ENCODE peak calls at places on chromosomes 1 and 21, in five cellular contexts. One of them, this sample, is unnamed.

GRCh38 chr1:61389926-61390845 is 307.8 kb downstream of the NFIA start:
- DNase-seq in trophoblast cell: no peak
- DNase-seq in neuronal stem cell: no peak
- DNase-seq in H1: no peak
- DNase-seq in H9: no peak
- DNase-seq in this sample: no peak

GRCh38 chr1:46467183-46467504 is 22.5 kb upstream of the DMBX1 start:
- DNase-seq in trophoblast cell: no peak
- DNase-seq in H1: no peak
- DNase-seq in neuronal stem cell: no peak
- DNase-seq in H9: no peak
- DNase-seq in this sample: no peak

GRCh38 chr1:61247881-61248752 is 165.8 kb downstream of the NFIA start:
- DNase-seq in trophoblast cell: no peak
- DNase-seq in neuronal stem cell: peak; percentile 32
- DNase-seq in H1: no peak
- DNase-seq in H9: no peak
- DNase-seq in this sample: no peak

GRCh38 chr1:215637041-215637573 is 70.0 kb downstream of the KCTD3 start:
- DNase-seq in neuronal stem cell: no peak
- DNase-seq in H9: no peak
- DNase-seq in H1: no peak
- DNase-seq in trophoblast cell: no peak
- DNase-seq in this sample: peak; percentile 1

GRCh38 chr1:101741910-101742309 is 254.8 kb downstream of the OLFM3 start:
- DNase-seq in trophoblast cell: no peak
- DNase-seq in neuronal stem cell: no peak
- DNase-seq in H1: no peak
- DNase-seq in H9: no peak
- DNase-seq in this sample: no peak

GRCh38 chr1:200336111-200336845 is 73.6 kb downstream of the ZNF281 start:
- DNase-seq in trophoblast cell: peak; percentile 84
- DNase-seq in neuronal stem cell: no peak
- DNase-seq in H9: no peak
- DNase-seq in H1: no peak
- DNase-seq in this sample: peak; percentile 47

GRCh38 chr1:66294692-66295384 is 239.1 kb upstream of the SGIP1 start:
- DNase-seq in H1: no peak
- DNase-seq in trophoblast cell: no peak
- DNase-seq in H9: no peak
- DNase-seq in neuronal stem cell: no peak
- DNase-seq in this sample: peak; percentile 22

GRCh38 chr1:36576118-36576517 is 93.4 kb upstream of the CSF3R start:
- DNase-seq in neuronal stem cell: peak; percentile 72
- DNase-seq in H9: peak; percentile 89
- DNase-seq in trophoblast cell: peak; percentile 47
- DNase-seq in H1: peak; percentile 49
- DNase-seq in this sample: peak; percentile 50

GRCh38 chr1:221440658-221441057 is 301.2 kb downstream of the DUSP10 start:
- DNase-seq in trophoblast cell: no peak
- DNase-seq in H1: no peak
- DNase-seq in neuronal stem cell: no peak
- DNase-seq in H9: no peak
- DNase-seq in this sample: peak; percentile 77

GRCh38 chr1:52195161-52195560 is 53.3 kb downstream of the ZFYVE9 start:
- DNase-seq in H1: no peak
- DNase-seq in neuronal stem cell: no peak
- DNase-seq in H9: no peak
- DNase-seq in trophoblast cell: peak; percentile 72
- DNase-seq in this sample: peak; percentile 14

GRCh38 chr1:62852253-62852652 is 68.3 kb downstream of the ATG4C start:
- DNase-seq in trophoblast cell: no peak
- DNase-seq in neuronal stem cell: no peak
- DNase-seq in H1: no peak
- DNase-seq in H9: no peak
- DNase-seq in this sample: no peak
- H3K4ac ChIP-seq in trophoblast cell: no peak overlapping the region
- H3K4ac ChIP-seq in neuronal stem cell: no peak overlapping the region
- H3K4ac ChIP-seq in H1: no peak overlapping the region
- H3K4ac ChIP-seq in H9: no peak overlapping the region
- H3K4ac ChIP-seq in this sample: no peak overlapping the region

GRCh38 chr1:85569737-85570404 is 10.7 kb upstream of the CCN1 start:
- DNase-seq in H9: no peak
- DNase-seq in trophoblast cell: no peak
- DNase-seq in neuronal stem cell: no peak
- DNase-seq in H1: no peak
- DNase-seq in this sample: no peak
- H2BK12ac ChIP-seq in H9: no peak overlapping the region
- H2BK12ac ChIP-seq in trophoblast cell: peak overlapping the region; percentile 69
- H2BK12ac ChIP-seq in neuronal stem cell: no peak overlapping the region
- H2BK12ac ChIP-seq in H1: no peak overlapping the region
- H2BK12ac ChIP-seq in this sample: no peak overlapping the region

GRCh38 chr1:231385118-231385748 is 36.9 kb downstream of the EGLN1 start:
- DNase-seq in H9: no peak
- DNase-seq in neuronal stem cell: no peak
- DNase-seq in H1: no peak
- DNase-seq in trophoblast cell: no peak
- DNase-seq in this sample: no peak
- H3K23ac ChIP-seq in H9: no peak overlapping the region
- H3K23ac ChIP-seq in neuronal stem cell: no peak overlapping the region
- H3K23ac ChIP-seq in H1: no peak overlapping the region
- H3K23ac ChIP-seq in trophoblast cell: no peak overlapping the region
- H3K23ac ChIP-seq in this sample: no peak overlapping the region

DNA sequence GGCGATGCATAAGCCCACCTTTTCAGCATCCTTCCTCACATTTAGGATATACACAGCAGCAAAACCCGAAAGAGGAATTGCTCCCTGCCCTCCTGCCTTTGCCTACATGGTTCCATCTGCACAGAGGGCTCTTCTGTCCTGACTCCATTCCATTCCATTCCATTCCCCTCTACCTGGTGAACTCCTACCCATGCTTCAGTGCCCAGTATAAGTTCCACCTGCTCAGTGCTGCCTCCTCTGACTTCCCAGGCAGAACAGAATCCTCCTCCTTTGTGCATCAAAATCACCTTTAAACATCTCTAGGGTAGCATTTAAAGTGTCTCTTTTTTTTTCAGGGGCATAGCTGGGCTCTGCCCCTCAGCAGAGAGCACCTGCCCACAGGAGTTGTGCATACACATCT is 112.9 kb downstream of the PCNX2 start:
- DNase-seq in H1: no peak
- DNase-seq in H9: no peak
- DNase-seq in trophoblast cell: no peak
- DNase-seq in neuronal stem cell: no peak
- DNase-seq in this sample: no peak
- H3K4ac ChIP-seq in H1: no peak overlapping the region
- H3K4ac ChIP-seq in H9: no peak overlapping the region
- H3K4ac ChIP-seq in trophoblast cell: no peak overlapping the region
- H3K4ac ChIP-seq in neuronal stem cell: no peak overlapping the region
- H3K4ac ChIP-seq in this sample: no peak overlapping the region

DNA sequence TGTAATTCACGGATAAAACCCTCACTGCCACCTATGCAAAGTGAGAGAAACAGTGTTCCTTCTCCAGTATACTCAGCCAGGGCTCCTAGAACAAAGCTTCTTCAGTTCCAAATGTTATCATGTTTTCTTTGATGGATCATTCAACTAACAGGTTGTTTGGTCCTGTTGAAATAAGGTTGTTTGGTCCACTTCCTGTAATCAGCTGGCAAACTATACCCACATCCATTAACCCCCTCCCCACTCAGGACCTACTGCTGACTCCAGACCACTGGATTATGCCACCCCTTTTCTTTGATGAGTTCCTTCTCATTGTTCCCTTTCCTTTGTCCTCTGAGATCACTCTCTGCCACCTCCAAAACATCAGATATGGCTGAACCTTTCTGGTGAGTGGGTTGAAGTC is 267.7 kb upstream of the USP25 start:
- DNase-seq in H1: no peak
- DNase-seq in H9: no peak
- DNase-seq in trophoblast cell: no peak
- DNase-seq in neuronal stem cell: no peak
- DNase-seq in this sample: no peak
- H2BK12ac ChIP-seq in H1: no peak overlapping the region
- H2BK12ac ChIP-seq in H9: no peak overlapping the region
- H2BK12ac ChIP-seq in trophoblast cell: no peak overlapping the region
- H2BK12ac ChIP-seq in neuronal stem cell: no peak overlapping the region
- H2BK12ac ChIP-seq in this sample: no peak overlapping the region

DNA sequence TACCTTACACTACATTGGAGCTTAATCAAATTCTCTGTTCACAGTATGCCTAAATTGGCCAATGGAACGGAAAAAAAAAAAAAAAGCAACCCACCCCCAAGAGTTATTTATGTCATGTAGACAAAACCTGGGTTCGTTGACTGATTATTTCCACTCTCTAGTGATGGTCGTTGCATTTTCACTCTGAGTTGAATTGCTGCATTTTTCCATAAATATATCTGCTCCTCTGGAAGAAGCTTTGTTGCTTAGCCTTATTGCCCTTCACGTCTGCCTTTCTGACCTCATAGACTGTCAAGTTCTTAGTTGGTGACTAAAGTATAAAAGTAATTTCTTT is 90.2 kb upstream of the RUNX1 start:
- DNase-seq in trophoblast cell: no peak
- DNase-seq in H9: no peak
- DNase-seq in H1: no peak
- DNase-seq in neuronal stem cell: no peak
- DNase-seq in this sample: no peak
- H3K23ac ChIP-seq in trophoblast cell: no peak overlapping the region
- H3K23ac ChIP-seq in H9: no peak overlapping the region
- H3K23ac ChIP-seq in H1: no peak overlapping the region
- H3K23ac ChIP-seq in neuronal stem cell: no peak overlapping the region
- H3K23ac ChIP-seq in this sample: no peak overlapping the region

GRCh38 chr1:53393325-53393792 is 65.5 kb upstream of the LRP8 start:
- DNase-seq in neuronal stem cell: peak; percentile 84
- DNase-seq in H9: peak; percentile 88
- DNase-seq in H1: peak; percentile 39
- DNase-seq in trophoblast cell: peak; percentile 61
- DNase-seq in this sample: peak; percentile 74
- H3K4ac ChIP-seq in neuronal stem cell: no peak overlapping the region
- H3K4ac ChIP-seq in H9: no peak overlapping the region
- H3K4ac ChIP-seq in H1: peak overlapping the region; percentile 98
- H3K4ac ChIP-seq in trophoblast cell: no peak overlapping the region
- H3K4ac ChIP-seq in this sample: no peak overlapping the region

DNA sequence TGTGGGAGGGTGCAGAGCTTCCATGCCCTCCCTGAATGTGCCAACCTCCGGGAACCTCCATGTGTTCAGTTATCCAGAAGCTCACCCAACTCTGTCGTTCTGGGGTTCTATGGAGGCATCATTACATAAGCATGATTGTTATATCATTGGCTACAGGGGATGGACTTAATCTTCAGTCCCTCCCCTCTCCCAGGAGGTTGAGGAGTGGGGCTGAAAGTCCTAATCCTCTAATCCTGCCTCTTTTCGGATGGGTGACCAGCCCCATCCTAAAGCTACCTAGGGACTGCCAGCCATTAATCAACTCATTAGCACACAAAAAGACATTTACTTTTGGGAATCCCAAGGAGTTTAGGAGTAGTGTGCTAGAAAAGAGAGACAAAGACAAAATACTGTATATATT is 32.0 kb upstream of the PSEN2 start:
- DNase-seq in neuronal stem cell: no peak
- DNase-seq in H9: no peak
- DNase-seq in trophoblast cell: no peak
- DNase-seq in H1: no peak
- DNase-seq in this sample: no peak
- H2BK12ac ChIP-seq in neuronal stem cell: no peak overlapping the region
- H2BK12ac ChIP-seq in H9: no peak overlapping the region
- H2BK12ac ChIP-seq in trophoblast cell: no peak overlapping the region
- H2BK12ac ChIP-seq in H1: no peak overlapping the region
- H2BK12ac ChIP-seq in this sample: no peak overlapping the region

GRCh38 chr1:109152196-109152595 is 38.3 kb downstream of the ELAPOR1 start:
- DNase-seq in H1: no peak
- DNase-seq in trophoblast cell: no peak
- DNase-seq in H9: no peak
- DNase-seq in neuronal stem cell: no peak
- DNase-seq in this sample: no peak
- H3K23ac ChIP-seq in H1: no peak overlapping the region
- H3K23ac ChIP-seq in trophoblast cell: no peak overlapping the region
- H3K23ac ChIP-seq in H9: no peak overlapping the region
- H3K23ac ChIP-seq in neuronal stem cell: no peak overlapping the region
- H3K23ac ChIP-seq in this sample: no peak overlapping the region

DNA sequence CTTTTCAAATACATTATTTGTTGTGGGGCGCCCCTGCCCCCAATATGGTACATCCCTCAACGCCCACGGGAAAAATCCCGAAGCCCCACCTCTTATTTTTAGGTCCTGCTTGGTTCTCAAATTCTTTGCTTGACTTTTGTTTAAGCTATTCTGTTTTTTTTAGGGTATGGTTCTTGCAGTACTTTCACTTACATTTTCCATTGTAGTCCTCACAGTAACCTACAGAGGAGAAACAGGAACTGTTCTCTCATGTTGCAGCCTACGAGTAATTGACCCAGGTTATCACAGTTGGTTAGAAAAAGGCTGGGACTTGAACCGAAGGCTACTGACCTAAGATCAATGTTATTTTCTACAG is 699 bp upstream of the C21orf91 start:
- DNase-seq in neuronal stem cell: no peak
- DNase-seq in H1: no peak
- DNase-seq in trophoblast cell: no peak
- DNase-seq in H9: no peak
- DNase-seq in this sample: no peak
- H3K4ac ChIP-seq in neuronal stem cell: no peak overlapping the region
- H3K4ac ChIP-seq in H1: no peak overlapping the region
- H3K4ac ChIP-seq in trophoblast cell: no peak overlapping the region
- H3K4ac ChIP-seq in H9: no peak overlapping the region
- H3K4ac ChIP-seq in this sample: no peak overlapping the region